ENCODE peak calls at places on chromosomes 6 and 20, in six cellular contexts. I is endothelial cell of umbilical vein, P is PC-3, V is cardiac muscle cell, Z is adrenal gland, T is stomach. U is an unnamed sample. For H3K4me1, the result is how much of the 10 kb centered on the place peaks cover.

GRCh38 chr6:73285674-73286283 is 22.8 kb upstream of the KHDC1 start:
- DNase-seq in I (peak), P (peak), T (no peak), V (peak), Z (no peak), U (no peak)

GRCh38 chr20:2254333-2254732 is 41.5 kb upstream of the TGM3 start:
- DNase-seq in Z (no peak), P (peak), I (no peak), T (no peak), V (no peak), U (no peak)

GRCh38 chr6:41954668-41955067 is 13.1 kb upstream of the CCND3 start:
- DNase-seq in Z (no peak), T (no peak), V (no peak), P (no peak), I (no peak), U (no peak)

GRCh38 chr20:18662279-18662678 is 74.4 kb downstream of the DTD1 start:
- DNase-seq in Z (no peak), T (no peak), P (no peak), I (no peak), V (no peak), U (no peak)

GRCh38 chr6:30007132-30007764 is 53.8 kb upstream of the POLR1H start:
- DNase-seq in I (no peak), V (no peak), P (no peak), Z (peak), T (peak), U (no peak)

GRCh38 chr20:8389381-8390368 is 257.6 kb downstream of the PLCB1 start:
- DNase-seq in I (peak), P (peak), Z (no peak), V (peak), T (no peak), U (no peak)

GRCh38 chr6:106959985-106960384 is 14.5 kb downstream of the CD24 start:
- DNase-seq in Z (no peak), P (peak), V (no peak), T (no peak), I (no peak), U (no peak)

GRCh38 chr20:32497589-32498224 is 87.4 kb downstream of the NOL4L start:
- DNase-seq in Z (peak), P (no peak), T (no peak), V (no peak), I (peak), U (no peak)

GRCh38 chr20:33648396-33649004 is 13.6 kb upstream of the C20orf144 start:
- DNase-seq in Z (no peak), P (peak), I (no peak), V (peak), T (no peak), U (no peak)

GRCh38 chr6:160767647-160768019 is 65.6 kb downstream of the PLG start:
- DNase-seq in P (no peak), Z (no peak), I (no peak), T (no peak), V (no peak), U (no peak)

GRCh38 chr20:24987244-24987643 is 5.3 kb downstream of the APMAP start:
- DNase-seq in Z (no peak), V (no peak), I (no peak), T (no peak), P (no peak), U (no peak)

GRCh38 chr20:3454821-3455220 is 16.0 kb upstream of the ATRN start:
- DNase-seq in V (no peak), T (no peak), Z (no peak), I (no peak), P (no peak), U (no peak)

GRCh38 chr20:63732118-63733095 is 4.1 kb upstream of the LIME1 start:
- DNase-seq in P (no peak), T (no peak), Z (no peak), V (no peak), I (no peak), U (no peak)

GRCh38 chr6:154653853-154654252 is 79.4 kb upstream of the SCAF8 start:
- DNase-seq in I (peak), Z (peak), P (peak), V (no peak), T (no peak), U (peak)

GRCh38 chr6:162109466-162110040 is 618.0 kb downstream of the PRKN start:
- DNase-seq in T (no peak), I (no peak), Z (no peak), P (no peak), V (no peak), U (no peak)

GRCh38 chr20:62908971-62909791 is 17.1 kb downstream of the DIDO1 start:
- DNase-seq in T (no peak), P (no peak), I (no peak), V (no peak), Z (no peak), U (no peak)

GRCh38 chr6:28747631-28748157 is 176.1 kb downstream of the TRIM27 start:
- DNase-seq in Z (no peak), T (no peak), P (peak), I (peak), V (peak), U (no peak)

GRCh38 chr20:20824924-20825584 is 112.6 kb upstream of the RALGAPA2 start:
- DNase-seq in I (peak), V (peak), P (peak), Z (peak), T (peak), U (peak)

GRCh38 chr20:3805594-3806264 is 9.6 kb downstream of the CDC25B start:
- DNase-seq in T (no peak), I (no peak), Z (peak), P (peak), V (no peak), U (no peak)

GRCh38 chr20:3203315-3204123 is 963 bp downstream of the DDRGK1 start:
- DNase-seq in I (peak), P (peak), T (peak), V (peak), Z (peak), U (no peak)

GRCh38 chr6:25136879-25137278 is 142.3 kb upstream of the CARMIL1 start:
- DNase-seq in T (no peak), P (no peak), Z (peak), I (peak), V (no peak), U (no peak)

DNA sequence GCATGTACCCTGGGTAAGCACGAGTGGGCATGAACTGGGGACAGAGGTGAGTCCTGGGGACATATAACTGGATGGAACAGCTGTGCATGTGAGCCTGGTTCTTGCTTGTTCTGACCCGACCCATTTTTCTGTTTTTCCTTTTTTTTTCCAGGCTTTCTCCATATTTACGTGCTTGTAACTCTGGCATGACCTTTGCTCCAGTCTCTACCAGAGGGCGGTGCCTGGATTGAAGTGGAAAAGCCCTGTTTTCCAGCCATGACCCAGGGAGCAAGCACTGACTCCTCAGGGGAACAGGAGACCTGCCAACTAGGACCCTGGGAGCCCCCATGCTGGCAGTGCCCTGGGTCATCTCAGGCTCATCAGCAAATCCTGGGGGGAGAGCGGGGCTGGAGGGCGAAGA is 8.0 kb downstream of the TRAF3IP2 start:
- DNase-seq in P (no peak), V (no peak), Z (peak), T (no peak), I (no peak), U (no peak)
- H3K4me1 ChIP-seq in P (under half), V (under half), Z (under half), T (half or more), I (under half), U (half or more)

GRCh38 chr6:124795879-124796838 is 166.1 kb upstream of the RNF217 start:
- DNase-seq in P (peak), Z (peak), V (peak), I (no peak), T (no peak), U (peak)
- TF ChIP-seq CTCF in P (peak), Z (no peak), V (peak), I (peak), T (no peak), U (peak)

GRCh38 chr20:674936-675452 is 608 bp downstream of the SCRT2 start:
- DNase-seq in I (no peak), V (no peak), P (no peak), Z (no peak), T (no peak), U (no peak)
- H3K4me3 ChIP-seq in I (no peak), V (no peak), P (no peak), Z (no peak), T (no peak), U (peak)

GRCh38 chr6:35044771-35045275 is 96.3 kb downstream of the TCP11 start:
- DNase-seq in T (no peak), P (peak), Z (peak), V (no peak), I (peak), U (no peak)
- H3K4me1 ChIP-seq in T (half or more), P (under half), Z (under half), V (under half), I (half or more), U (half or more)

GRCh38 chr20:37529214-37529967 is 1.7 kb upstream of the BLCAP start:
- DNase-seq in P (no peak), I (no peak), Z (no peak), T (no peak), V (no peak), U (no peak)
- TF ChIP-seq CTCF in P (no peak), I (no peak), Z (no peak), T (no peak), V (no peak), U (no peak)

GRCh38 chr6:32147401-32148132 is 4.2 kb downstream of the PRRT1 start:
- DNase-seq in T (no peak), V (no peak), Z (no peak), P (no peak), I (no peak), U (no peak)

GRCh38 chr6:32148289-32148688 is 3.5 kb downstream of the PRRT1 start:
- DNase-seq in V (no peak), Z (no peak), T (no peak), I (no peak), P (no peak), U (no peak)

GRCh38 chr6:32149932-32150920 is 1.5 kb downstream of the PRRT1 start:
- DNase-seq in V (no peak), Z (no peak), I (no peak), T (no peak), P (no peak), U (no peak)

GRCh38 chr6:32149577-32149845 is 2.2 kb downstream of the PRRT1 start:
- DNase-seq in V (no peak), Z (no peak), T (no peak), P (no peak), I (no peak), U (no peak)

GRCh38 chr6:32148722-32149576 is 2.8 kb downstream of the PRRT1 start:
- DNase-seq in P (no peak), T (peak), I (peak), Z (peak), V (no peak), U (peak)
- H3K4me3 ChIP-seq in P (no peak), T (peak), I (peak), Z (no peak), V (no peak), U (peak)

GRCh38 chr20:48742912-48743680 is 84.7 kb downstream of the PREX1 start:
- DNase-seq in I (no peak), V (no peak), T (no peak), P (no peak), Z (no peak), U (no peak)

GRCh38 chr20:48743807-48744206 is 84.0 kb downstream of the PREX1 start:
- DNase-seq in P (no peak), I (no peak), T (no peak), Z (no peak), V (no peak), U (no peak)

GRCh38 chr20:48744515-48744914 is 83.3 kb downstream of the PREX1 start:
- DNase-seq in T (no peak), Z (no peak), I (no peak), V (no peak), P (no peak), U (no peak)

GRCh38 chr20:48747840-48748416 is 79.9 kb downstream of the PREX1 start:
- DNase-seq in P (no peak), I (no peak), Z (no peak), T (no peak), V (no peak), U (no peak)

GRCh38 chr20:48745330-48745729 is 82.5 kb downstream of the PREX1 start:
- DNase-seq in V (no peak), Z (peak), P (no peak), I (no peak), T (no peak), U (no peak)
- H3K4me1 ChIP-seq in V (under half), Z (under half), P (under half), I (under half), T (under half), U (under half)

GRCh38 chr20:58523916-58524315 is 8.7 kb upstream of the APCDD1L start:
- DNase-seq in T (no peak), P (no peak), V (no peak), Z (no peak), I (peak), U (no peak)

GRCh38 chr20:58523072-58523681 is 8.0 kb upstream of the APCDD1L start:
- DNase-seq in Z (peak), T (no peak), I (peak), P (no peak), V (no peak), U (no peak)

GRCh38 chr20:58518896-58519593 is 3.8 kb upstream of the APCDD1L start:
- DNase-seq in I (no peak), T (no peak), Z (no peak), V (no peak), P (no peak), U (no peak)

GRCh38 chr20:58519940-58520712 is 4.9 kb upstream of the APCDD1L start:
- DNase-seq in T (no peak), V (no peak), Z (no peak), P (no peak), I (no peak), U (no peak)

GRCh38 chr20:58521763-58522162 is 6.6 kb upstream of the APCDD1L start:
- DNase-seq in P (no peak), I (no peak), Z (no peak), V (no peak), T (no peak), U (no peak)
- TF ChIP-seq CTCF in P (no peak), I (no peak), Z (no peak), V (no peak), T (no peak), U (no peak)

DNA sequence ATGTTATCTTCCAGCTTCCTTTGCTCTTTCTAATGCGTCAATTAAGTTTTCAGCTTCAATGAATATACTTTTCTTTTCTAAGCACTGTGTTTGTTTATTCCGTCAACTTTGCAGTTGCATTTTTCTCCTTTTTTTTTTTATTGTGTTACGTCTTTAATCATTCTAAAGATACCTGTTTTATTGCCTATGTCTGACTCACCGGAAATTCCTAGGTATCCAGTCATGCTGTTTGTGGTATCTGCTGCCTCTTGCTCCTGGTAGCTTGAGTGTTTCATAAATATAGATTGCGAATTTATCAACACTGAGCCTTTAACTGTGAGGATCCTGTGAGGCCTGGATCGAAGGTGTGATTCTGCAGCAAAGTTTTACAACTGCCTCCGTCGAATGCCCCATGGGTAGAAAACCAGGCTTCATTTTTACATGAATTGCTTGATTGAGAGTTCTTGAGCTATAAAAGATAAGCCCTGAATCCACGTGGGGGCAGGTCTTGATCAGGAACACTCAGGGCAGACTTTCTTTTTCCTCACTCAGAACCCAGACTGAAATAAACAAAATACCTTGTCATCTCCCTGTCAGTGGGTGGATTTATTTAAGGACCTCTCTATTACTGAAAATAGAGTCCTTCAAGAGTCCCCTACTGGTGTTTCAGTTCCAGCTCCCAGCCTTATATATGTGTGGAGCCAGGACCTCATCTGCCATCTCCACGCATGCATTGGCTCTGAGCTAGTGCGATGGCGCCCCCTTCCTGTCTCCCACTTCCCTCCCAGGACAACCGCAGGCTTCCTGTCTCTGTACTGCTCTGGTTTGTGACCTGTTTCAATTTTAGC is 60.1 kb upstream of the LRRC1 start:
- DNase-seq in P (peak), I (peak), Z (peak), V (peak), T (peak), U (peak)
- H3K4me3 ChIP-seq in P (peak), I (no peak), Z (no peak), V (no peak), T (no peak), U (no peak)

GRCh38 chr6:79188101-79188500 is 46.4 kb downstream of the HMGN3 start:
- DNase-seq in V (no peak), P (no peak), T (no peak), Z (no peak), I (no peak), U (no peak)
- H3K4me1 ChIP-seq in V (under half), P (under half), T (under half), Z (under half), I (under half), U (under half)

U was measured in heart right ventricle.